ENCODE peak calls at places on chromosome 11, in five cellular contexts. Y is H9, B is mesenchymal stem cell, O is neuronal stem cell, S is H1. E is an unnamed sample.

GRCh38 chr11:126122863-126123262 is 60.2 kb upstream of the CDON start:
- DNase-seq in Y (no peak), B (no peak), O (no peak), S (no peak), E (no peak)

GRCh38 chr11:44530413-44531115 is 34.9 kb upstream of the CD82 start:
- DNase-seq in Y (no peak), B (peak), O (no peak), S (no peak), E (no peak)

GRCh38 chr11:396948-397548 is 3.0 kb downstream of the PKP3 start:
- DNase-seq in Y (no peak), B (no peak), O (no peak), S (no peak), E (peak)

GRCh38 chr11:130478204-130478701 is 29.8 kb downstream of the ADAMTS15 start:
- DNase-seq in Y (no peak), B (peak), O (no peak), S (no peak), E (peak)

GRCh38 chr11:134579709-134580634 is 167.9 kb upstream of the B3GAT1 start:
- DNase-seq in Y (peak), B (no peak), O (no peak), S (no peak), E (no peak)

GRCh38 chr11:126570489-126570888 is 215.0 kb downstream of the ST3GAL4 start:
- DNase-seq in Y (no peak), B (no peak), O (no peak), S (no peak), E (no peak)

GRCh38 chr11:3182462-3182852 is 17.3 kb upstream of the OSBPL5 start:
- DNase-seq in Y (no peak), B (no peak), O (no peak), S (no peak), E (no peak)

GRCh38 chr11:96154802-96155520 is 188.0 kb downstream of the MAML2 start:
- DNase-seq in Y (no peak), B (peak), O (no peak), S (no peak), E (peak)

GRCh38 chr11:8913961-8914660 is 3.1 kb downstream of the AKIP1 start:
- DNase-seq in Y (peak), B (peak), O (peak), S (no peak), E (no peak)

GRCh38 chr11:110738641-110739040 is 26.4 kb upstream of the ARHGAP20 start:
- DNase-seq in Y (no peak), B (no peak), O (no peak), S (no peak), E (no peak)
- H2BK12ac ChIP-seq in Y (no peak), B (no peak), O (no peak), S (no peak), E (no peak)

GRCh38 chr11:88169481-88169880 is 5.8 kb downstream of the RAB38 start:
- DNase-seq in Y (no peak), B (no peak), O (no peak), S (no peak), E (peak)
- H2BK120ac ChIP-seq in Y (no peak), B (no peak), O (no peak), S (no peak), E (no peak)

GRCh38 chr11:27392278-27392677 is 29.3 kb upstream of the CCDC34 start:
- DNase-seq in Y (no peak), B (no peak), O (peak), S (no peak), E (no peak)

GRCh38 chr11:27390959-27391326 is 27.9 kb upstream of the CCDC34 start:
- DNase-seq in Y (no peak), B (peak), O (no peak), S (no peak), E (peak)

GRCh38 chr11:27388869-27389268 is 25.9 kb upstream of the CCDC34 start:
- DNase-seq in Y (no peak), B (no peak), O (no peak), S (no peak), E (no peak)

GRCh38 chr11:27391336-27392015 is 28.5 kb upstream of the CCDC34 start:
- DNase-seq in Y (no peak), B (peak), O (peak), S (no peak), E (peak)

GRCh38 chr11:27390318-27390958 is 27.4 kb upstream of the CCDC34 start:
- DNase-seq in Y (no peak), B (no peak), O (no peak), S (no peak), E (no peak)
- H3K14ac ChIP-seq in Y (no peak), B (no peak), O (no peak), S (no peak), E (no peak)

GRCh38 chr11:72989727-72990126 is 152.4 kb downstream of the FCHSD2 start:
- DNase-seq in Y (no peak), B (peak), O (no peak), S (no peak), E (no peak)
- H2BK12ac ChIP-seq in Y (no peak), B (no peak), O (no peak), S (no peak), E (no peak)

E was measured in trophoblast cell.